ENCODE peak calls at places on chromosomes 11 and 22, in ten cellular contexts. One of them, this sample, is unnamed. For H3K4me1, the result is how much of the 10 kb centered on the place peaks cover.

GRCh38 chr22:25546751-25547150 is 17.7 kb upstream of the GRK3 start:
- DNase-seq in GM23248: no peak
- DNase-seq in SK-N-SH: no peak
- DNase-seq in K562: no peak
- DNase-seq in PC-3: no peak
- DNase-seq in fibroblast of lung: no peak
- DNase-seq in GM23338: no peak
- DNase-seq in neuronal stem cell: no peak
- DNase-seq in A549: no peak
- DNase-seq in IMR-90: no peak
- DNase-seq in this sample: no peak

GRCh38 chr11:32385998-32386397 is 49.3 kb downstream of the WT1 start:
- DNase-seq in GM23248: peak
- DNase-seq in SK-N-SH: peak
- DNase-seq in K562: peak
- DNase-seq in PC-3: peak
- DNase-seq in fibroblast of lung: peak
- DNase-seq in GM23338: peak
- DNase-seq in neuronal stem cell: peak
- DNase-seq in A549: peak
- DNase-seq in IMR-90: peak
- DNase-seq in this sample: peak

GRCh38 chr11:131165036-131165435 is 205.4 kb upstream of the NTM start:
- DNase-seq in GM23248: no peak
- DNase-seq in SK-N-SH: no peak
- DNase-seq in K562: no peak
- DNase-seq in PC-3: no peak
- DNase-seq in fibroblast of lung: no peak
- DNase-seq in GM23338: no peak
- DNase-seq in neuronal stem cell: no peak
- DNase-seq in A549: no peak
- DNase-seq in IMR-90: no peak
- DNase-seq in this sample: no peak

GRCh38 chr11:131217313-131218297 is 152.8 kb upstream of the NTM start:
- DNase-seq in GM23248: peak
- DNase-seq in SK-N-SH: no peak
- DNase-seq in K562: no peak
- DNase-seq in PC-3: peak
- DNase-seq in fibroblast of lung: peak
- DNase-seq in GM23338: peak
- DNase-seq in neuronal stem cell: no peak
- DNase-seq in A549: peak
- DNase-seq in IMR-90: peak
- DNase-seq in this sample: no peak

GRCh38 chr11:15651782-15652181 is 537.1 kb downstream of the INSC start:
- DNase-seq in GM23248: no peak
- DNase-seq in SK-N-SH: no peak
- DNase-seq in K562: no peak
- DNase-seq in PC-3: no peak
- DNase-seq in fibroblast of lung: peak
- DNase-seq in GM23338: no peak
- DNase-seq in neuronal stem cell: no peak
- DNase-seq in A549: no peak
- DNase-seq in IMR-90: no peak
- DNase-seq in this sample: peak

GRCh38 chr22:18148508-18148965 is 1.4 kb upstream of the USP18 start:
- DNase-seq in GM23248: no peak
- DNase-seq in SK-N-SH: no peak
- DNase-seq in K562: peak
- DNase-seq in PC-3: no peak
- DNase-seq in fibroblast of lung: no peak
- DNase-seq in GM23338: no peak
- DNase-seq in neuronal stem cell: no peak
- DNase-seq in A549: no peak
- DNase-seq in IMR-90: no peak
- DNase-seq in this sample: peak

GRCh38 chr11:3958301-3958700 is 102.8 kb downstream of the STIM1 start:
- DNase-seq in GM23248: no peak
- DNase-seq in SK-N-SH: no peak
- DNase-seq in K562: no peak
- DNase-seq in PC-3: no peak
- DNase-seq in fibroblast of lung: no peak
- DNase-seq in GM23338: no peak
- DNase-seq in neuronal stem cell: no peak
- DNase-seq in A549: no peak
- DNase-seq in IMR-90: no peak
- DNase-seq in this sample: peak

GRCh38 chr11:46308632-46309419 is 31.4 kb downstream of the CREB3L1 start:
- DNase-seq in GM23248: peak
- DNase-seq in SK-N-SH: peak
- DNase-seq in K562: peak
- DNase-seq in PC-3: peak
- DNase-seq in fibroblast of lung: peak
- DNase-seq in GM23338: peak
- DNase-seq in neuronal stem cell: peak
- DNase-seq in A549: peak
- DNase-seq in IMR-90: peak
- DNase-seq in this sample: peak

GRCh38 chr11:84549221-84549620 is 1077.9 kb downstream of the DLG2 start:
- DNase-seq in GM23248: peak
- DNase-seq in SK-N-SH: no peak
- DNase-seq in K562: no peak
- DNase-seq in PC-3: no peak
- DNase-seq in fibroblast of lung: no peak
- DNase-seq in GM23338: no peak
- DNase-seq in neuronal stem cell: no peak
- DNase-seq in A549: no peak
- DNase-seq in IMR-90: no peak
- DNase-seq in this sample: no peak

GRCh38 chr11:92340839-92341238 is 116.2 kb downstream of the FAT3 start:
- DNase-seq in GM23248: peak
- DNase-seq in SK-N-SH: peak
- DNase-seq in K562: peak
- DNase-seq in PC-3: peak
- DNase-seq in fibroblast of lung: peak
- DNase-seq in GM23338: peak
- DNase-seq in neuronal stem cell: no peak
- DNase-seq in A549: peak
- DNase-seq in IMR-90: peak
- DNase-seq in this sample: no peak

GRCh38 chr11:7518811-7519562 is 5.2 kb downstream of the PPFIBP2 start:
- DNase-seq in GM23248: no peak
- DNase-seq in SK-N-SH: no peak
- DNase-seq in K562: no peak
- DNase-seq in PC-3: no peak
- DNase-seq in fibroblast of lung: no peak
- DNase-seq in GM23338: no peak
- DNase-seq in neuronal stem cell: no peak
- DNase-seq in A549: no peak
- DNase-seq in IMR-90: no peak
- DNase-seq in this sample: no peak

GRCh38 chr11:37786214-37786755 is 1188.2 kb upstream of the RAG2 start:
- DNase-seq in GM23248: no peak
- DNase-seq in SK-N-SH: no peak
- DNase-seq in K562: no peak
- DNase-seq in PC-3: peak
- DNase-seq in fibroblast of lung: peak
- DNase-seq in GM23338: no peak
- DNase-seq in neuronal stem cell: no peak
- DNase-seq in A549: no peak
- DNase-seq in IMR-90: peak
- DNase-seq in this sample: no peak

GRCh38 chr22:44802071-44802700 is 49.8 kb downstream of the ARHGAP8 start:
- DNase-seq in GM23248: no peak
- DNase-seq in SK-N-SH: no peak
- DNase-seq in K562: peak
- DNase-seq in PC-3: no peak
- DNase-seq in fibroblast of lung: no peak
- DNase-seq in GM23338: no peak
- DNase-seq in neuronal stem cell: no peak
- DNase-seq in A549: no peak
- DNase-seq in IMR-90: no peak
- DNase-seq in this sample: peak

GRCh38 chr11:126132319-126132718 is 69.7 kb upstream of the CDON start:
- DNase-seq in GM23248: peak
- DNase-seq in SK-N-SH: no peak
- DNase-seq in K562: no peak
- DNase-seq in PC-3: peak
- DNase-seq in fibroblast of lung: no peak
- DNase-seq in GM23338: no peak
- DNase-seq in neuronal stem cell: no peak
- DNase-seq in A549: peak
- DNase-seq in IMR-90: no peak
- DNase-seq in this sample: no peak

GRCh38 chr11:102279641-102280170 is 37.6 kb upstream of the BIRC3 start:
- DNase-seq in GM23248: peak
- DNase-seq in SK-N-SH: no peak
- DNase-seq in K562: no peak
- DNase-seq in PC-3: peak
- DNase-seq in fibroblast of lung: peak
- DNase-seq in GM23338: peak
- DNase-seq in neuronal stem cell: no peak
- DNase-seq in A549: peak
- DNase-seq in IMR-90: peak
- DNase-seq in this sample: peak

GRCh38 chr11:67996051-67996450 is 7.8 kb downstream of the UNC93B1 start:
- DNase-seq in GM23248: no peak
- DNase-seq in SK-N-SH: no peak
- DNase-seq in K562: peak
- DNase-seq in PC-3: no peak
- DNase-seq in fibroblast of lung: no peak
- DNase-seq in GM23338: no peak
- DNase-seq in neuronal stem cell: no peak
- DNase-seq in A549: no peak
- DNase-seq in IMR-90: no peak
- DNase-seq in this sample: peak

GRCh38 chr11:64122411-64123101 is 43.4 kb downstream of the MACROD1 start:
- DNase-seq in GM23248: no peak
- DNase-seq in SK-N-SH: no peak
- DNase-seq in K562: no peak
- DNase-seq in PC-3: no peak
- DNase-seq in fibroblast of lung: no peak
- DNase-seq in GM23338: peak
- DNase-seq in neuronal stem cell: no peak
- DNase-seq in A549: no peak
- DNase-seq in IMR-90: no peak
- DNase-seq in this sample: no peak

GRCh38 chr22:25564979-25565677 is 653 bp downstream of the GRK3 start:
- DNase-seq in GM23248: peak
- DNase-seq in SK-N-SH: peak
- DNase-seq in K562: no peak
- DNase-seq in PC-3: no peak
- DNase-seq in fibroblast of lung: no peak
- DNase-seq in GM23338: peak
- DNase-seq in neuronal stem cell: no peak
- DNase-seq in A549: peak
- DNase-seq in IMR-90: no peak
- DNase-seq in this sample: peak

GRCh38 chr11:35174666-35175065 is 35.7 kb downstream of the CD44 start:
- DNase-seq in GM23248: peak
- DNase-seq in SK-N-SH: no peak
- DNase-seq in K562: no peak
- DNase-seq in PC-3: peak
- DNase-seq in fibroblast of lung: peak
- DNase-seq in GM23338: no peak
- DNase-seq in neuronal stem cell: no peak
- DNase-seq in A549: no peak
- DNase-seq in IMR-90: peak
- DNase-seq in this sample: peak
- H3K4me2 ChIP-seq in GM23248: peak
- H3K4me2 ChIP-seq in SK-N-SH: peak
- H3K4me2 ChIP-seq in K562: no peak
- H3K4me2 ChIP-seq in PC-3: peak
- H3K4me2 ChIP-seq in fibroblast of lung: peak
- H3K4me2 ChIP-seq in GM23338: peak
- H3K4me2 ChIP-seq in neuronal stem cell: no peak
- H3K4me2 ChIP-seq in A549: peak
- H3K4me2 ChIP-seq in IMR-90: peak
- H3K4me2 ChIP-seq in this sample: peak

DNA sequence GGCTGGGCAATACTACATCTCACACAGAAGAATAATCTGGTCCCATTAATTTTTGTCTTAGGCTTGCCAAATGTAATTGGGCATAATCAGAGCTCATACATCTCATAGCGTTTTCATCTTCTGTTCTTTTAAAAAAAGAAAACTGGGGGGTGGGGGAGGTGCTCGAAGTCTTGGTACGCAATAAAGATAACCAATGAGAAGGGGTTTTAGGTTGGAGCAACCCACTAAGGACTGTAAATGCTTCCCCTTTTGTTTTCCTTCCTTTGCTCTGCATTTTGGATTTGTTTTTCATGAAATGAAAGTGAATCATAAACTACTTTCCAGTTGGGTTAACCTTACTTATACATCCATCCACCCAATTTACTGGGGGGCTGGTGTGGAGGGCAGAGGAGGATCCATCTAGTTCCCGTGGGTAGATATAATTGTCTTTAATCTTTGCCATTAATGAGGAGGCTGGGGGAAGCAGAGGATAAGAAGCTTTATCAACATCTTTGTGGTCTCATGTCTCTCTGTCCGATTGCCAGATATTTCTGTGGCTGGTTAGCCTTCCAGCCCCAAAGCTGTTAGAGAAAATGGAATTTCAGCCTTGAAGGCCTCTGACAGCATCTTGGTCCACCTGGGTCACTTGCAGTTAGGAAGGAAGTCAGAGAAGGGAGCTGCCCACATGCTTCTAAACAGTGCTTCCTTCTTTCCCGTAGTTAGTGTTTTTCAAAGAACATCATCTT is 57.1 kb downstream of the ABTB2 start:
- DNase-seq in GM23248: no peak
- DNase-seq in SK-N-SH: no peak
- DNase-seq in K562: no peak
- DNase-seq in PC-3: no peak
- DNase-seq in fibroblast of lung: no peak
- DNase-seq in GM23338: no peak
- DNase-seq in neuronal stem cell: no peak
- DNase-seq in A549: no peak
- DNase-seq in IMR-90: no peak
- DNase-seq in this sample: peak
- H3K4me1 ChIP-seq in GM23248: under half
- H3K4me1 ChIP-seq in SK-N-SH: under half
- H3K4me1 ChIP-seq in K562: under half
- H3K4me1 ChIP-seq in PC-3: under half
- H3K4me1 ChIP-seq in fibroblast of lung: under half
- H3K4me1 ChIP-seq in GM23338: under half
- H3K4me1 ChIP-seq in neuronal stem cell: under half
- H3K4me1 ChIP-seq in A549: under half
- H3K4me1 ChIP-seq in IMR-90: under half
- H3K4me1 ChIP-seq in this sample: under half

GRCh38 chr11:75313457-75314272 is 37.8 kb downstream of the ARRB1 start:
- DNase-seq in GM23248: peak
- DNase-seq in SK-N-SH: no peak
- DNase-seq in K562: peak
- DNase-seq in PC-3: peak
- DNase-seq in fibroblast of lung: peak
- DNase-seq in GM23338: no peak
- DNase-seq in neuronal stem cell: no peak
- DNase-seq in A549: no peak
- DNase-seq in IMR-90: peak
- DNase-seq in this sample: peak
- H3K4me2 ChIP-seq in GM23248: no peak
- H3K4me2 ChIP-seq in SK-N-SH: no peak
- H3K4me2 ChIP-seq in K562: peak
- H3K4me2 ChIP-seq in PC-3: no peak
- H3K4me2 ChIP-seq in fibroblast of lung: no peak
- H3K4me2 ChIP-seq in GM23338: no peak
- H3K4me2 ChIP-seq in neuronal stem cell: no peak
- H3K4me2 ChIP-seq in A549: no peak
- H3K4me2 ChIP-seq in IMR-90: no peak
- H3K4me2 ChIP-seq in this sample: peak

GRCh38 chr22:40004836-40005235 is 10.1 kb downstream of the FAM83F start:
- DNase-seq in GM23248: no peak
- DNase-seq in SK-N-SH: no peak
- DNase-seq in K562: no peak
- DNase-seq in PC-3: no peak
- DNase-seq in fibroblast of lung: no peak
- DNase-seq in GM23338: no peak
- DNase-seq in neuronal stem cell: no peak
- DNase-seq in A549: no peak
- DNase-seq in IMR-90: no peak
- DNase-seq in this sample: peak
- H3K4me1 ChIP-seq in GM23248: under half
- H3K4me1 ChIP-seq in SK-N-SH: under half
- H3K4me1 ChIP-seq in K562: under half
- H3K4me1 ChIP-seq in PC-3: under half
- H3K4me1 ChIP-seq in fibroblast of lung: under half
- H3K4me1 ChIP-seq in GM23338: half or more
- H3K4me1 ChIP-seq in neuronal stem cell: under half
- H3K4me1 ChIP-seq in A549: under half
- H3K4me1 ChIP-seq in IMR-90: under half
- H3K4me1 ChIP-seq in this sample: under half

This sample was measured in osteoblast.